ENCODE peak calls at places on chromosomes 3 and 15, in five cellular contexts. Z is A673, P is uterus, W is kidney epithelial cell, Y is GM13977. X is an unnamed sample.

GRCh38 chr3:46979958-46980497 is 562 bp downstream of the NBEAL2 start:
- DNase-seq in Z (no peak), P (peak), W (no peak), Y (no peak), X (no peak)

GRCh38 chr3:113124256-113124830 is 87.0 kb upstream of the BOC start:
- DNase-seq in Z (peak), P (no peak), W (no peak), Y (no peak), X (no peak)

GRCh38 chr3:142940000-142940399 is 23.5 kb downstream of the PAQR9 start:
- DNase-seq in Z (no peak), P (no peak), W (no peak), Y (no peak), X (no peak)

GRCh38 chr3:170614214-170614966 is 28.5 kb upstream of the SLC7A14 start:
- DNase-seq in Z (peak), P (peak), W (peak), Y (no peak), X (no peak)

GRCh38 chr15:43939070-43939469 is 112.3 kb downstream of the WDR76 start:
- DNase-seq in Z (peak), P (no peak), W (no peak), Y (peak), X (peak)

GRCh38 chr15:60844431-60845174 is 365.7 kb upstream of the ICE2 start:
- DNase-seq in Z (no peak), P (no peak), W (no peak), Y (no peak), X (no peak)

GRCh38 chr3:130258532-130258952 is 86.9 kb upstream of the COL6A5 start:
- DNase-seq in Z (no peak), P (peak), W (no peak), Y (no peak), X (no peak)

GRCh38 chr15:38111070-38111469 is 141.6 kb upstream of the SPRED1 start:
- DNase-seq in Z (no peak), P (no peak), W (no peak), Y (no peak), X (no peak)

GRCh38 chr3:22862111-22862510 is 341.0 kb upstream of the UBE2E2 start:
- DNase-seq in Z (no peak), P (no peak), W (no peak), Y (no peak), X (no peak)

GRCh38 chr3:71511037-71511436 is 72.5 kb downstream of the FOXP1 start:
- DNase-seq in Z (no peak), P (no peak), W (no peak), Y (no peak), X (no peak)

GRCh38 chr3:163071684-163072083 is 1575.1 kb downstream of the OTOL1 start:
- DNase-seq in Z (peak), P (no peak), W (no peak), Y (no peak), X (no peak)

GRCh38 chr3:122787872-122788271 is 5.8 kb downstream of the HSPBAP1 start:
- DNase-seq in Z (no peak), P (no peak), W (no peak), Y (no peak), X (no peak)

GRCh38 chr3:6120786-6121185 is 740.1 kb upstream of the GRM7 start:
- DNase-seq in Z (peak), P (no peak), W (no peak), Y (no peak), X (no peak)

GRCh38 chr15:72136170-72137051 is 18.2 kb downstream of the SENP8 start:
- DNase-seq in Z (no peak), P (no peak), W (no peak), Y (no peak), X (no peak)

GRCh38 chr3:15291589-15292541 is 40.5 kb downstream of the SH3BP5 start:
- DNase-seq in Z (no peak), P (no peak), W (no peak), Y (peak), X (peak)

GRCh38 chr3:54628888-54629368 is 298.9 kb downstream of the LRTM1 start:
- DNase-seq in Z (no peak), P (no peak), W (no peak), Y (no peak), X (no peak)

GRCh38 chr3:8482960-8483665 is 18.5 kb upstream of the LMCD1 start:
- DNase-seq in Z (peak), P (peak), W (peak), Y (no peak), X (no peak)

GRCh38 chr15:67097893-67098740 is 32.7 kb downstream of the SMAD3 start:
- DNase-seq in Z (peak), P (no peak), W (no peak), Y (no peak), X (no peak)

GRCh38 chr3:25156526-25157075 is 271.5 kb upstream of the RARB start:
- DNase-seq in Z (no peak), P (peak), W (peak), Y (no peak), X (no peak)

GRCh38 chr3:3137526-3137925 is 10.8 kb downstream of the TRNT1 start:
- DNase-seq in Z (no peak), P (no peak), W (no peak), Y (no peak), X (no peak)

GRCh38 chr3:186318135-186318534 is 43.9 kb downstream of the DGKG start:
- DNase-seq in Z (no peak), P (no peak), W (no peak), Y (no peak), X (no peak)

GRCh38 chr15:39404767-39405173 is 176.1 kb upstream of the THBS1 start:
- DNase-seq in Z (no peak), P (no peak), W (no peak), Y (no peak), X (no peak)

GRCh38 chr3:38139652-38140051 is 1.2 kb downstream of the MYD88 start:
- DNase-seq in Z (no peak), P (no peak), W (no peak), Y (peak), X (no peak)

GRCh38 chr3:150278843-150279341 is 129.2 kb upstream of the TSC22D2 start:
- DNase-seq in Z (no peak), P (no peak), W (no peak), Y (no peak), X (no peak)

GRCh38 chr15:43975750-43976149 is 148.9 kb downstream of the WDR76 start:
- DNase-seq in Z (no peak), P (no peak), W (no peak), Y (no peak), X (no peak)

GRCh38 chr15:97566957-97567356 is 393.5 kb upstream of the ARRDC4 start:
- DNase-seq in Z (peak), P (no peak), W (no peak), Y (no peak), X (no peak)

GRCh38 chr3:60841355-60841754 is 409.9 kb downstream of the FHIT start:
- DNase-seq in Z (no peak), P (no peak), W (no peak), Y (no peak), X (no peak)

GRCh38 chr3:117404756-117405155 is 695.2 kb downstream of the TUSC7 start:
- DNase-seq in Z (no peak), P (no peak), W (no peak), Y (no peak), X (no peak)

GRCh38 chr3:106401666-106402319 is 533.0 kb upstream of the CBLB start:
- DNase-seq in Z (no peak), P (no peak), W (no peak), Y (no peak), X (no peak)

GRCh38 chr3:129608087-129608935 is 1.8 kb upstream of the PLXND1 start:
- DNase-seq in Z (peak), P (no peak), W (no peak), Y (no peak), X (no peak)

GRCh38 chr3:60754617-60755016 is 496.6 kb downstream of the FHIT start:
- DNase-seq in Z (no peak), P (no peak), W (no peak), Y (no peak), X (no peak)

GRCh38 chr3:19103510-19103909 is 44.8 kb upstream of the KCNH8 start:
- DNase-seq in Z (no peak), P (no peak), W (no peak), Y (no peak), X (no peak)

GRCh38 chr15:96360581-96361308 is 30.2 kb downstream of the NR2F2 start:
- DNase-seq in Z (no peak), P (peak), W (no peak), Y (peak), X (no peak)

GRCh38 chr3:123636431-123636841 is 51.6 kb upstream of the HACD2 start:
- DNase-seq in Z (no peak), P (no peak), W (no peak), Y (no peak), X (no peak)

GRCh38 chr3:192303235-192303634 is 424.1 kb downstream of the FGF12 start:
- DNase-seq in Z (peak), P (no peak), W (no peak), Y (no peak), X (no peak)

GRCh38 chr15:28184166-28184565 is 85.1 kb upstream of the OCA2 start:
- DNase-seq in Z (no peak), P (no peak), W (no peak), Y (no peak), X (no peak)

GRCh38 chr3:197339841-197340520 is 41.6 kb upstream of the DLG1 start:
- DNase-seq in Z (peak), P (no peak), W (no peak), Y (no peak), X (no peak)

GRCh38 chr15:40489274-40490175 is 18.7 kb downstream of the CHST14 start:
- DNase-seq in Z (no peak), P (no peak), W (no peak), Y (no peak), X (no peak)

GRCh38 chr15:45654749-45655148 is 19.9 kb downstream of the SQOR start:
- DNase-seq in Z (no peak), P (no peak), W (no peak), Y (no peak), X (no peak)

DNA sequence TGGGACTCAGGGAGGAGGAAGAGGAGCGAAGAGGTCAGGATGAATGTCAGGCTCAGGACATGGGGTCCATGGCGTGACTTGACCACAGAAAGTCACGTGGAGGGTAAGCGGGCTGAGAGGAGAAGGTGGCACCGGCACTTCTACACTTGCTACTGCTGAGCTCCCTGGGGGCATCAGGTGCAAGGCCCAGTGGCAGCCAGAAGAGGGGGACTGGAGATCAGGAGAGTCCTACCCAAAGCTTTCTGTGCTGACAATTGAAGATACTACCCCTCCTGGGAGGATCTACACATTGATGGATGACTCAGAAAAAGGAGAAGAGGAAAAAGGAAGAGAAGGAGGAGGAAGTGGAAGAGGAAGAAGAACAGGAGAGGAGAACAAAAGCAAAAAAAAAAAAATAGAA is 41.3 kb downstream of the MYO5C start:
- DNase-seq in Z (peak), P (no peak), W (no peak), Y (no peak), X (no peak)
- TF ChIP-seq CTCF in Z (no peak), P (no peak), W (no peak), Y (peak), X (no peak)

GRCh38 chr3:127204841-127205582 is 12.1 kb downstream of the PRR23E start:
- DNase-seq in Z (no peak), P (no peak), W (no peak), Y (no peak), X (no peak)
- TF ChIP-seq CTCF in Z (no peak), P (no peak), W (no peak), Y (no peak), X (no peak)

GRCh38 chr3:172259191-172259590 is 189.1 kb downstream of the GHSR start:
- DNase-seq in Z (peak), P (peak), W (no peak), Y (no peak), X (no peak)
- TF ChIP-seq CTCF in Z (no peak), P (no peak), W (no peak), Y (no peak), X (no peak)

GRCh38 chr3:156010829-156011228 is 109.5 kb upstream of the KCNAB1 start:
- DNase-seq in Z (peak), P (no peak), W (no peak), Y (no peak), X (no peak)
- TF ChIP-seq CTCF in Z (peak), P (no peak), W (peak), Y (peak), X (no peak)

DNA sequence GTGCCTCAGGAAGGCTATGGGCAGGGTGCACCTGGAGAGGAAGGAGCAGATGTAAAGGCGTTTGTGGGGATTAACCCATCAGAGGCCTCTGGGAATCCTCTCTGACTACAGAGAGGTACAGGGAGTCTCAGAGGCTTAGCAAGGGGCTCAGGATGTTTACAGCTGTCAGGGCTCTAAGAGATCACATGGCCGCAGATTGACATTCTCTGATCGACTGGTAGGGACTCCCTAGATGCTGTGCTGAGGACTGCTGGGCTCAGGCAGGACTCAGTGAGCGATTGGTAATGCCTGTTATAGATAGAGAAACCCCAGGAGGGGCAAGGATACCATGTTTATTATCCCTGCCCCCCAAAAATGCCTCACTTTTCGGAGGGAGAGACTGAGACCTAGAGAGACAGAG is 103.5 kb downstream of the CORO2B start:
- DNase-seq in Z (no peak), P (peak), W (no peak), Y (no peak), X (no peak)
- TF ChIP-seq CTCF in Z (no peak), P (no peak), W (no peak), Y (no peak), X (no peak)

DNA sequence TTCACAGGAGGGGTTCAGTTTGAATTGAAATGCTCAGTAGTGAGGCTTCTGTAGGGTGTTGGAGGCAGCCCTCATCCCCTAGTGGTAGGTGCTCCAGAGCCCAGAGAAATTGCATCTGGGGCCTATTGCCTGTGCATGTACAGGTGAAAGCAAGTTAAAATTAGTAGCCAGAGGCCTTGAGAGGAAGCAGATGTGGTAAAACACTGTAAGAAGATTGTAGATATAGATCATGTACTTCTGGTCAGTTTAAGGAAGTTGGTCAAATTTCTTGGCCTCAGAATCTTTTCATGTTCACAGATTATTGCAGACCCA is 34.6 kb downstream of the IGSF10 start:
- DNase-seq in Z (no peak), P (no peak), W (no peak), Y (peak), X (peak)
- TF ChIP-seq CTCF in Z (peak), P (no peak), W (peak), Y (no peak), X (no peak)

X was measured in GM20000.